ENCODE peak calls at places on chromosome 3, in six cellular contexts. One of them, this sample, is unnamed.

GRCh38 chr3:127337911-127338531 is 50.2 kb upstream of the PRR20G start:
- DNase-seq in OCI-LY7: no peak
- DNase-seq in PC-3: no peak
- DNase-seq in SK-N-SH: no peak
- DNase-seq in GM23338: peak
- DNase-seq in HCT116: no peak
- DNase-seq in this sample: no peak

GRCh38 chr3:175336406-175337133 is 477.4 kb downstream of the NAALADL2 start:
- DNase-seq in SK-N-SH: no peak
- DNase-seq in OCI-LY7: no peak
- DNase-seq in GM23338: no peak
- DNase-seq in HCT116: no peak
- DNase-seq in PC-3: peak
- DNase-seq in this sample: no peak

GRCh38 chr3:6770376-6770648 is 90.6 kb upstream of the GRM7 start:
- DNase-seq in SK-N-SH: no peak
- DNase-seq in OCI-LY7: no peak
- DNase-seq in HCT116: no peak
- DNase-seq in PC-3: no peak
- DNase-seq in GM23338: no peak
- DNase-seq in this sample: no peak

GRCh38 chr3:58260733-58261132 is 23.1 kb downstream of the ABHD6 start:
- DNase-seq in GM23338: no peak
- DNase-seq in PC-3: no peak
- DNase-seq in OCI-LY7: no peak
- DNase-seq in HCT116: no peak
- DNase-seq in SK-N-SH: no peak
- DNase-seq in this sample: peak

GRCh38 chr3:141114179-141114745 is 63.1 kb downstream of the SPSB4 start:
- DNase-seq in OCI-LY7: no peak
- DNase-seq in HCT116: no peak
- DNase-seq in PC-3: no peak
- DNase-seq in GM23338: no peak
- DNase-seq in SK-N-SH: no peak
- DNase-seq in this sample: no peak

GRCh38 chr3:190205739-190206138 is 85.0 kb upstream of the P3H2 start:
- DNase-seq in PC-3: peak
- DNase-seq in OCI-LY7: no peak
- DNase-seq in GM23338: no peak
- DNase-seq in SK-N-SH: no peak
- DNase-seq in HCT116: no peak
- DNase-seq in this sample: peak

GRCh38 chr3:51974963-51975856 is at the start of gene ABHD14A:
- DNase-seq in PC-3: peak
- DNase-seq in OCI-LY7: peak
- DNase-seq in HCT116: no peak
- DNase-seq in SK-N-SH: peak
- DNase-seq in GM23338: peak
- DNase-seq in this sample: peak

GRCh38 chr3:34569437-34569836 is 771.0 kb downstream of the PDCD6IP start:
- DNase-seq in OCI-LY7: no peak
- DNase-seq in HCT116: no peak
- DNase-seq in GM23338: no peak
- DNase-seq in PC-3: no peak
- DNase-seq in SK-N-SH: no peak
- DNase-seq in this sample: no peak

GRCh38 chr3:184177767-184178306 is 3.2 kb downstream of the AP2M1 start:
- DNase-seq in GM23338: no peak
- DNase-seq in OCI-LY7: no peak
- DNase-seq in PC-3: no peak
- DNase-seq in HCT116: no peak
- DNase-seq in SK-N-SH: no peak
- DNase-seq in this sample: no peak

GRCh38 chr3:39435006-39435748 is 28.7 kb downstream of the RPSA start:
- DNase-seq in HCT116: no peak
- DNase-seq in GM23338: no peak
- DNase-seq in SK-N-SH: no peak
- DNase-seq in OCI-LY7: no peak
- DNase-seq in PC-3: no peak
- DNase-seq in this sample: no peak

GRCh38 chr3:124773351-124774304 is 43.4 kb downstream of the UMPS start:
- DNase-seq in OCI-LY7: no peak
- DNase-seq in PC-3: no peak
- DNase-seq in HCT116: no peak
- DNase-seq in GM23338: no peak
- DNase-seq in SK-N-SH: no peak
- DNase-seq in this sample: no peak

GRCh38 chr3:149089395-149089794 is 3.1 kb upstream of the HLTF start:
- DNase-seq in GM23338: no peak
- DNase-seq in HCT116: no peak
- DNase-seq in PC-3: no peak
- DNase-seq in OCI-LY7: peak
- DNase-seq in SK-N-SH: no peak
- DNase-seq in this sample: no peak

GRCh38 chr3:142844339-142844977 is 44.4 kb downstream of the PCOLCE2 start:
- DNase-seq in HCT116: peak
- DNase-seq in GM23338: peak
- DNase-seq in PC-3: peak
- DNase-seq in OCI-LY7: peak
- DNase-seq in SK-N-SH: peak
- DNase-seq in this sample: peak

GRCh38 chr3:34362910-34363309 is 564.5 kb downstream of the PDCD6IP start:
- DNase-seq in PC-3: no peak
- DNase-seq in GM23338: no peak
- DNase-seq in OCI-LY7: no peak
- DNase-seq in SK-N-SH: no peak
- DNase-seq in HCT116: no peak
- DNase-seq in this sample: no peak

GRCh38 chr3:11411956-11412355 is 139.8 kb downstream of the ATG7 start:
- DNase-seq in OCI-LY7: no peak
- DNase-seq in HCT116: no peak
- DNase-seq in GM23338: no peak
- DNase-seq in PC-3: no peak
- DNase-seq in SK-N-SH: no peak
- DNase-seq in this sample: no peak

GRCh38 chr3:113495035-113495434 is 19.9 kb downstream of the SPICE1 start:
- DNase-seq in HCT116: peak
- DNase-seq in PC-3: peak
- DNase-seq in SK-N-SH: no peak
- DNase-seq in OCI-LY7: peak
- DNase-seq in GM23338: peak
- DNase-seq in this sample: peak

GRCh38 chr3:27606537-27606936 is 115.6 kb downstream of the EOMES start:
- DNase-seq in HCT116: no peak
- DNase-seq in PC-3: peak
- DNase-seq in OCI-LY7: no peak
- DNase-seq in SK-N-SH: no peak
- DNase-seq in GM23338: no peak
- DNase-seq in this sample: peak

GRCh38 chr3:49673715-49674490 is at the start of gene APEH:
- DNase-seq in SK-N-SH: peak
- DNase-seq in GM23338: peak
- DNase-seq in OCI-LY7: peak
- DNase-seq in HCT116: peak
- DNase-seq in PC-3: peak
- DNase-seq in this sample: peak

GRCh38 chr3:8491246-8491645 is 10.4 kb upstream of the LMCD1 start:
- DNase-seq in HCT116: no peak
- DNase-seq in OCI-LY7: no peak
- DNase-seq in SK-N-SH: no peak
- DNase-seq in PC-3: no peak
- DNase-seq in GM23338: no peak
- DNase-seq in this sample: peak

GRCh38 chr3:105527949-105528348 is 161.2 kb downstream of the ALCAM start:
- DNase-seq in OCI-LY7: no peak
- DNase-seq in HCT116: peak
- DNase-seq in PC-3: peak
- DNase-seq in GM23338: no peak
- DNase-seq in SK-N-SH: no peak
- DNase-seq in this sample: peak

GRCh38 chr3:13063225-13063624 is 10.0 kb downstream of the IQSEC1 start:
- DNase-seq in PC-3: peak
- DNase-seq in OCI-LY7: no peak
- DNase-seq in SK-N-SH: no peak
- DNase-seq in HCT116: no peak
- DNase-seq in GM23338: no peak
- DNase-seq in this sample: no peak

GRCh38 chr3:177177670-177178295 is 19.5 kb downstream of the TBL1XR1 start:
- DNase-seq in SK-N-SH: no peak
- DNase-seq in GM23338: no peak
- DNase-seq in HCT116: no peak
- DNase-seq in OCI-LY7: no peak
- DNase-seq in PC-3: no peak
- DNase-seq in this sample: no peak

DNA sequence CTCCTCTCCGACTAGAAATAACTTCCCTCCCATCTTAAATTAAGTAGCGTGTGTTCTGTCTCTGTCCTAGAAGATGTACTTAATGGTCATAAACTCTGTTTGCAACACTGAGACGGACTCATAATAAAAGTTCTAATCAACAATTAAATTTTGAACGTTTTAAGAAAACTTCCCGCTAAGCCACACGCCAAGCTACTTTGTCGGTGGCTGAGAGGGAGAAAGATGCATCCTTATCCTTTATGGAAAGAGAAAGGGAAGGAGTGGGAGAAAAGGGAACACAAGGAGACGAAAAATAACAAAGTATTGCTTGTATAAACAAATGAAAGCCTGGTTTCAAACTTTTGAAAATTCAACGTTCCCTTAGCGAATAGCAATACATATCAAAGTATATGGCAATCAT is 949 bp downstream of the GNB4 start:
- DNase-seq in OCI-LY7: no peak
- DNase-seq in GM23338: no peak
- DNase-seq in SK-N-SH: no peak
- DNase-seq in HCT116: no peak
- DNase-seq in PC-3: no peak
- DNase-seq in this sample: peak
- H2AFZ ChIP-seq in OCI-LY7: peak
- H2AFZ ChIP-seq in GM23338: no peak
- H2AFZ ChIP-seq in SK-N-SH: peak
- H2AFZ ChIP-seq in HCT116: no peak
- H2AFZ ChIP-seq in PC-3: peak
- H2AFZ ChIP-seq in this sample: peak

GRCh38 chr3:180684807-180685206 is 5.5 kb upstream of the CCDC39 start:
- DNase-seq in HCT116: no peak
- DNase-seq in GM23338: peak
- DNase-seq in OCI-LY7: no peak
- DNase-seq in SK-N-SH: no peak
- DNase-seq in PC-3: no peak
- DNase-seq in this sample: no peak

GRCh38 chr3:180679178-180680096 is at the start of gene CCDC39:
- DNase-seq in PC-3: peak
- DNase-seq in HCT116: peak
- DNase-seq in OCI-LY7: peak
- DNase-seq in SK-N-SH: peak
- DNase-seq in GM23338: peak
- DNase-seq in this sample: peak

GRCh38 chr3:180680097-180680430 is 775 bp upstream of the CCDC39 start:
- DNase-seq in PC-3: no peak
- DNase-seq in HCT116: no peak
- DNase-seq in SK-N-SH: peak
- DNase-seq in GM23338: peak
- DNase-seq in OCI-LY7: peak
- DNase-seq in this sample: peak

GRCh38 chr3:180678231-180678630 is 1.1 kb downstream of the CCDC39 start:
- DNase-seq in OCI-LY7: no peak
- DNase-seq in PC-3: no peak
- DNase-seq in HCT116: no peak
- DNase-seq in SK-N-SH: no peak
- DNase-seq in GM23338: no peak
- DNase-seq in this sample: no peak

GRCh38 chr3:180683816-180684215 is 4.5 kb upstream of the CCDC39 start:
- DNase-seq in OCI-LY7: no peak
- DNase-seq in GM23338: no peak
- DNase-seq in PC-3: no peak
- DNase-seq in SK-N-SH: no peak
- DNase-seq in HCT116: no peak
- DNase-seq in this sample: no peak
- H3K4me2 ChIP-seq in OCI-LY7: no peak
- H3K4me2 ChIP-seq in GM23338: no peak
- H3K4me2 ChIP-seq in PC-3: no peak
- H3K4me2 ChIP-seq in SK-N-SH: no peak
- H3K4me2 ChIP-seq in HCT116: no peak
- H3K4me2 ChIP-seq in this sample: no peak

GRCh38 chr3:53225181-53225580 is 30.6 kb downstream of the TKT start:
- DNase-seq in OCI-LY7: no peak
- DNase-seq in SK-N-SH: no peak
- DNase-seq in HCT116: no peak
- DNase-seq in PC-3: no peak
- DNase-seq in GM23338: no peak
- DNase-seq in this sample: no peak
- TF ChIP-seq EZH2phosphoT487 in OCI-LY7: no peak
- TF ChIP-seq EZH2phosphoT487 in SK-N-SH: no peak
- TF ChIP-seq EZH2phosphoT487 in HCT116: no peak
- TF ChIP-seq EZH2phosphoT487 in PC-3: no peak
- TF ChIP-seq EZH2phosphoT487 in GM23338: no peak
- TF ChIP-seq EZH2phosphoT487 in this sample: no peak

GRCh38 chr3:15797600-15798303 is at the start of gene ANKRD28:
- DNase-seq in GM23338: peak
- DNase-seq in SK-N-SH: peak
- DNase-seq in PC-3: peak
- DNase-seq in OCI-LY7: peak
- DNase-seq in HCT116: peak
- DNase-seq in this sample: peak
- H2AFZ ChIP-seq in GM23338: no peak
- H2AFZ ChIP-seq in SK-N-SH: no peak
- H2AFZ ChIP-seq in PC-3: no peak
- H2AFZ ChIP-seq in OCI-LY7: no peak
- H2AFZ ChIP-seq in HCT116: no peak
- H2AFZ ChIP-seq in this sample: no peak

GRCh38 chr3:178434206-178434805 is 101.9 kb upstream of the KCNMB2 start:
- DNase-seq in HCT116: no peak
- DNase-seq in OCI-LY7: no peak
- DNase-seq in PC-3: peak
- DNase-seq in GM23338: peak
- DNase-seq in SK-N-SH: peak
- DNase-seq in this sample: peak

GRCh38 chr3:178439504-178439903 is 96.7 kb upstream of the KCNMB2 start:
- DNase-seq in SK-N-SH: no peak
- DNase-seq in OCI-LY7: no peak
- DNase-seq in PC-3: peak
- DNase-seq in GM23338: peak
- DNase-seq in HCT116: no peak
- DNase-seq in this sample: peak

GRCh38 chr3:178436773-178437172 is 99.5 kb upstream of the KCNMB2 start:
- DNase-seq in OCI-LY7: peak
- DNase-seq in SK-N-SH: peak
- DNase-seq in PC-3: peak
- DNase-seq in GM23338: peak
- DNase-seq in HCT116: peak
- DNase-seq in this sample: peak

GRCh38 chr3:178435575-178435974 is 100.7 kb upstream of the KCNMB2 start:
- DNase-seq in SK-N-SH: no peak
- DNase-seq in HCT116: no peak
- DNase-seq in OCI-LY7: no peak
- DNase-seq in PC-3: no peak
- DNase-seq in GM23338: no peak
- DNase-seq in this sample: no peak
- H3K4me2 ChIP-seq in SK-N-SH: no peak
- H3K4me2 ChIP-seq in HCT116: no peak
- H3K4me2 ChIP-seq in OCI-LY7: no peak
- H3K4me2 ChIP-seq in PC-3: no peak
- H3K4me2 ChIP-seq in GM23338: no peak
- H3K4me2 ChIP-seq in this sample: no peak

This sample was measured in GM23248.